ENCODE peak calls at places on chromosomes 4 and X, in seven cellular contexts. E is AG04450, Q is fibroblast of lung, K is GM12865, Z is heart right ventricle, Y is breast epithelium, V is Caco-2. I is an unnamed sample.
A peak's percentile ranks its signal among the peaks of the same experiment; 100 is the strongest.

GRCh38 chr4:139628184-139629012 is 37.2 kb upstream of the MGST2 start:
- DNase-seq in E (no peak), Q (no peak), K (no peak), Z (no peak), Y (no peak), V (no peak), I (no peak)

GRCh38 chr4:89640620-89641366 is 196.2 kb downstream of the SNCA start:
- DNase-seq in E (peak; percentile 23), Q (peak; percentile 63), K (no peak), Z (peak; percentile 5), Y (no peak), V (peak; percentile 82), I (peak; percentile 50)

GRCh38 chr4:2954358-2955185 is 8.6 kb downstream of the NOP14 start:
- DNase-seq in E (no peak), Q (no peak), K (peak; percentile 86), Z (no peak), Y (no peak), V (no peak), I (no peak)

GRCh38 chr4:7166286-7166685 is 26.1 kb upstream of the SORCS2 start:
- DNase-seq in E (no peak), Q (no peak), K (no peak), Z (no peak), Y (peak; percentile 12), V (peak; percentile 10), I (no peak)

GRCh38 chr4:1540601-1541375 is 134.5 kb upstream of the NKX1-1 start:
- DNase-seq in E (no peak), Q (no peak), K (no peak), Z (no peak), Y (no peak), V (no peak), I (no peak)

GRCh38 chr4:121155893-121156292 is 8.2 kb downstream of the TNIP3 start:
- DNase-seq in E (peak; percentile 54), Q (peak; percentile 92), K (no peak), Z (no peak), Y (no peak), V (no peak), I (no peak)

GRCh38 chrX:153507484-153508178 is 9.8 kb upstream of the ATP2B3 start:
- DNase-seq in E (peak; percentile 30), Q (peak; percentile 59), K (peak; percentile 70), Z (peak; percentile 74), Y (peak; percentile 79), V (peak; percentile 65), I (peak; percentile 84)

GRCh38 chrX:12210196-12210815 is 72.0 kb downstream of the FRMPD4 start:
- DNase-seq in E (no peak), Q (peak; percentile 72), K (no peak), Z (peak; percentile 5), Y (no peak), V (no peak), I (no peak)

GRCh38 chr4:98833384-98833783 is 95.5 kb downstream of the EIF4E start:
- DNase-seq in E (no peak), Q (no peak), K (no peak), Z (peak; percentile 33), Y (no peak), V (no peak), I (no peak)

GRCh38 chr4:22625301-22625700 is 67.4 kb upstream of the GBA3 start:
- DNase-seq in E (no peak), Q (peak; percentile 11), K (no peak), Z (no peak), Y (no peak), V (no peak), I (no peak)

GRCh38 chr4:184384810-184385557 is 89.4 kb downstream of the IRF2 start:
- DNase-seq in E (no peak), Q (no peak), K (peak; percentile 64), Z (no peak), Y (no peak), V (no peak), I (no peak)

GRCh38 chr4:54063737-54064316 is 578 bp downstream of the CHIC2 start:
- DNase-seq in E (no peak), Q (peak; percentile 36), K (peak; percentile 50), Z (peak; percentile 27), Y (peak; percentile 55), V (peak; percentile 45), I (peak; percentile 40)

GRCh38 chr4:26861434-26862186 is 969 bp downstream of the STIM2 start:
- DNase-seq in E (no peak), Q (peak; percentile 71), K (peak; percentile 90), Z (peak; percentile 74), Y (peak; percentile 57), V (peak; percentile 55), I (peak; percentile 68)

GRCh38 chrX:41384041-41384705 is 50.2 kb downstream of the DDX3X start:
- DNase-seq in E (peak; percentile 55), Q (peak; percentile 79), K (no peak), Z (peak; percentile 60), Y (no peak), V (peak; percentile 64), I (peak; percentile 65)

GRCh38 chrX:8879750-8880149 is 78.6 kb upstream of the FAM9A start:
- DNase-seq in E (no peak), Q (no peak), K (peak; percentile 8), Z (no peak), Y (no peak), V (peak; percentile 27), I (peak; percentile 4)

GRCh38 chr4:109998867-109999303 is 86.2 kb downstream of the EGF start:
- DNase-seq in E (peak; percentile 11), Q (peak; percentile 41), K (peak; percentile 79), Z (peak; percentile 20), Y (no peak), V (no peak), I (no peak)

GRCh38 chrX:70022608-70023007 is 27.1 kb downstream of the AWAT2 start:
- DNase-seq in E (no peak), Q (no peak), K (no peak), Z (no peak), Y (no peak), V (no peak), I (no peak)

GRCh38 chrX:149495573-149496071 is 9.5 kb downstream of the IDS start:
- DNase-seq in E (no peak), Q (peak; percentile 88), K (no peak), Z (no peak), Y (no peak), V (peak; percentile 42), I (no peak)

DNA sequence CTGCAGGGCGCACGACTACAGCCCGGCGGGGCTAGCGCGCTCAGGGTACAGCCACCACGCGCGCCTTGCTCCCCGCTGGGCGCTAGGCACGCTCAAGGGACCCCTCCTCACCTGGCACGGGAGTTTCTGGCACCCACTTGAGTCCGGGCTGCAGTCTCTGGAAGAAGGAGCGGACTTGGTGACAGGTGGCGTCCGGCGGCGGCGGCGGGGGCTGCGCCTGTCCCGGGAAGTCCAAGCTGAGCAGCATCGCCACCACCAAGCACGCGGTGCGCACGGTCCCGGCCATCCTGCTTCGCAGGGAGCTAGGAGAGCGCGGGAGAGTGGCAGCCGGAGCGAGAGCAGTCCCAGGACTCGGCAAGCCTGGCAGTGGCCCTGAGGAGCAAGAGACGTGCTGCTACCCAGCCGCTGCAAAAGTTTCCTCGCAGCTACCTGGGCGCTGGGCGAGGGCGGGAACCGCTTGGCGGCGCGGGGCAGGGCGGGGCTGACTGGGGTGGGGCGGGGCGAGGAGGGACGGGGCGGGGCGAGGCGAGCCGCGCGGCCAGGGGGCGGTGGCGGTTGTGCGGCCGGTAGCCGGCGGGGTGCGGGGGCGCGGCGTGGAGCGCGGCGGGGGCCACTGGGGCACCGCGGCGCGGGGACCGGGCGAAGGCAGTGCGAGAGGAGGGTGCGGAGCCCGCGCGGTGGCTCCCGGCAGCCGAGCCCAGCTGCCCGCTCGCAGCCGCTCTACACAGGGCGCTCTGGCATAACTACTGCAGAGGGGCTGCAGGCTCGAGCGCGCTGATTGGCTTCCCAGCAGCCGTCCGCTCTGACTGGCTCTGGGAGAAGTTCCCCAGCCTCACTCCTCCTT is at the start of gene GPC3:
- DNase-seq in E (no peak), Q (peak; percentile 2), K (no peak), Z (no peak), Y (no peak), V (peak; percentile 75), I (peak; percentile 66)
- H3K4me3 ChIP-seq in E (no peak within 1 kb of the TSS), Q (peak within 1 kb of the TSS; percentile 38), K (no peak within 1 kb of the TSS), Z (peak within 1 kb of the TSS; percentile 7), Y (peak within 1 kb of the TSS; percentile 50), V (peak within 1 kb of the TSS; percentile 80), I (no peak within 1 kb of the TSS)

DNA sequence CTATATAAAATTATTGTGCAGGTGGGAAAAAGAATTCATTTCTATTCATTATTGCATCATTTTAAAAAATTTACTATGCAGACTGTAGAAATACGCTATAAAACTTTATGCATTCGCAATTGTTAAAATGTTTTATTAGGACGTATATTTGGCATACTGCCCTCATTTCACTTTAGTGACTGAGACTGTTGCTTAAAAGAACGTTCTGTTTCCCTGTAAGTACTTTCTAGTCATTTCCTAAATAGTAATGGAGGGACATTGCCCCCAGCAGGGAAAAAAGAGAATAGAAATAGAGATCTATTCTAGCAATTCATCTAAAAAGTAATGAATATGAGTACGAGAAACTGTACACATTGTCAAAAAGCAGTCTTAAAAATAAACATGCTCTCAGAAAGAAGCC is 1295.8 kb upstream of the TENM3 start:
- DNase-seq in E (no peak), Q (peak; percentile 28), K (no peak), Z (no peak), Y (no peak), V (no peak), I (no peak)
- TF ChIP-seq CTCF in E (peak; percentile 55), Q (peak; percentile 20), K (no peak), Z (peak; percentile 12), Y (no peak), V (no peak), I (no peak)

DNA sequence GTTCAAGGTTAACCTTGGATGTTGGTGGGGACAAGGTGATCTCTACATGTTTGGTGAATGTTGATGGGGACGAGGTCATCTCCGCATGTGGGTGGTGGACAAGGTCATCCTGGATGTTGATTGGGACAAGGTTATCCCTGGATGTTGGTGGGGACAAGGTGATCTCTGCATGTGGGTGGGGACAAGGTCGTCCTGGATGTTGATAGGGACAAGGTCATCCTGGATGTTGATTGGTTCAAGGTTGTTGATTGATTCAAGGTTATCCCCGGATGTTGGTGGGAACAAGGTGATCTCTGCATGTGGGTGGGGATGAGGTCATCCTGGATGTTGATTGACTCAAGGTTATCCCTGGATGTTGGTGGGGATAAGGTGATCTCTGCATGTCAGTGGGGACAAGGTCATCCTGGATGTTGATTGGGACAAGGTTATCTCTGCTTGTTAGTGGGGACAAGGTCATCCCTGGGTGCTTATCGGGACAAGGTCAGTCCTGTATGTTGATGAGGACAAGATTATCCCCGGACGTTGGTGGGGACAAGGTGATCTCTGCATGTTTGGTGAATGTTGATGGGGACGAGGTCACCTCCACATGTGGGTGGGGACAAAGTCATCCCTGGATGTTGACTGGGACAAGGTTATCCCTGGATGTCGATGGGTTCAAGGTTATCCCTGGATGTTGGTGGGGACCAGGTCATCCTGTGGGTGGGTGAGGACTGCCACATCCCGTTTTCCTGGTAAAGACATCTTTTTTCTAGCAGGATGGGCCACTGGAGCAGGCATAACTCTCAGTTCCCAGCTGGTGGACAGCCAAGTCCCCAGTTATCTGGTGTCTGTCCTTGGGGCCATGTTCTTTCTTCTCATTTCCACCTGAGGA is 28.5 kb upstream of the PLCXD1 start:
- DNase-seq in E (no peak), Q (no peak), K (no peak), Z (no peak), Y (no peak), V (no peak), I (no peak)
- H3K4me3 ChIP-seq in E (no peak overlapping the region), Q (no peak overlapping the region), K (no peak overlapping the region), Z (no peak overlapping the region), Y (no peak overlapping the region), V (no peak overlapping the region), I (no peak overlapping the region)

DNA sequence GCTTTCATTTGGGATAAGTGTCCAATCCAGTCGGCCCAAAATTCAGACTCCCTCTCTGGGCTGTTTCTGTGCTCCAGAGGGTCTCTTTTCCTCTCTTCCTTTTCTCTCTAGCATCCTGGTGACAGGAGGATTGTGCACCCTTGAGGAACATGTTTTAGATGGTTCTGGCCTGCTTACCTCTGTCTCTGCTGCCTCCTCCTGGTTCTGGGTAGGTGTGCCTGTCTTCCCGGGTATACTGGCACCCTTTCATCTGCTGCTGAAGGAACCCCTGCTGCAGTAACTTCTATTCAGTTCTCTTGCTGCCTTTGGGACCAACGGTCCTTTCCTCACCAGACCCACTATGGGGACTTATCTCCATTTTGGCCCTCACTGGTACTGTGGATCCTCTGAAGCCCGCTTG is 53.2 kb downstream of the HMGB2 start:
- DNase-seq in E (no peak), Q (no peak), K (no peak), Z (no peak), Y (no peak), V (no peak), I (no peak)
- TF ChIP-seq CTCF in E (no peak), Q (no peak), K (no peak), Z (no peak), Y (no peak), V (no peak), I (no peak)

I was measured in body of pancreas.